ENCODE peak calls at places on chromosomes 2 and 18, in six cellular contexts. One of them, this sample, is unnamed.

GRCh38 chr2:58428553-58429284 is 187.6 kb upstream of the FANCL start:
- DNase-seq in mammary epithelial cell: no peak
- DNase-seq in prostate gland: no peak
- DNase-seq in PC-9: no peak
- DNase-seq in thoracic aorta: no peak
- DNase-seq in right atrium auricular region: no peak
- DNase-seq in this sample: no peak

GRCh38 chr2:75416420-75417342 is 144.1 kb downstream of the EVA1A start:
- DNase-seq in right atrium auricular region: no peak
- DNase-seq in thoracic aorta: no peak
- DNase-seq in mammary epithelial cell: no peak
- DNase-seq in prostate gland: no peak
- DNase-seq in PC-9: no peak
- DNase-seq in this sample: no peak

GRCh38 chr2:185144159-185144919 is 546.0 kb downstream of the ZNF804A start:
- DNase-seq in thoracic aorta: no peak
- DNase-seq in PC-9: no peak
- DNase-seq in prostate gland: no peak
- DNase-seq in right atrium auricular region: no peak
- DNase-seq in mammary epithelial cell: no peak
- DNase-seq in this sample: no peak

GRCh38 chr2:198127627-198128026 is 323.2 kb downstream of the PLCL1 start:
- DNase-seq in mammary epithelial cell: peak; percentile 25
- DNase-seq in PC-9: no peak
- DNase-seq in thoracic aorta: no peak
- DNase-seq in right atrium auricular region: no peak
- DNase-seq in prostate gland: no peak
- DNase-seq in this sample: peak; percentile 49

GRCh38 chr2:1659951-1660565 is 84.3 kb downstream of the PXDN start:
- DNase-seq in thoracic aorta: no peak
- DNase-seq in right atrium auricular region: no peak
- DNase-seq in PC-9: no peak
- DNase-seq in prostate gland: no peak
- DNase-seq in mammary epithelial cell: no peak
- DNase-seq in this sample: no peak

GRCh38 chr2:230262246-230262645 is 36.7 kb downstream of the SP140 start:
- DNase-seq in right atrium auricular region: no peak
- DNase-seq in thoracic aorta: no peak
- DNase-seq in mammary epithelial cell: no peak
- DNase-seq in PC-9: no peak
- DNase-seq in prostate gland: no peak
- DNase-seq in this sample: no peak

GRCh38 chr2:29314816-29315571 is 199.8 kb downstream of the CLIP4 start:
- DNase-seq in PC-9: peak; percentile 33
- DNase-seq in thoracic aorta: no peak
- DNase-seq in right atrium auricular region: peak; percentile 61
- DNase-seq in prostate gland: peak; percentile 39
- DNase-seq in mammary epithelial cell: no peak
- DNase-seq in this sample: peak; percentile 7

GRCh38 chr18:28905509-28905908 is 728.6 kb upstream of the CDH2 start:
- DNase-seq in PC-9: no peak
- DNase-seq in prostate gland: no peak
- DNase-seq in mammary epithelial cell: peak; percentile 58
- DNase-seq in thoracic aorta: no peak
- DNase-seq in right atrium auricular region: no peak
- DNase-seq in this sample: no peak

GRCh38 chr2:143819190-143819735 is 690.0 kb downstream of the ARHGAP15 start:
- DNase-seq in mammary epithelial cell: no peak
- DNase-seq in right atrium auricular region: no peak
- DNase-seq in PC-9: no peak
- DNase-seq in thoracic aorta: no peak
- DNase-seq in prostate gland: no peak
- DNase-seq in this sample: no peak

GRCh38 chr18:45910405-45911023 is 56.6 kb downstream of the EPG5 start:
- DNase-seq in PC-9: peak; percentile 62
- DNase-seq in thoracic aorta: no peak
- DNase-seq in right atrium auricular region: no peak
- DNase-seq in prostate gland: peak; percentile 47
- DNase-seq in mammary epithelial cell: peak; percentile 32
- DNase-seq in this sample: peak; percentile 16

GRCh38 chr2:129957891-129958290 is 21.6 kb upstream of the RAB6C start:
- DNase-seq in prostate gland: peak; percentile 16
- DNase-seq in right atrium auricular region: no peak
- DNase-seq in mammary epithelial cell: peak; percentile 12
- DNase-seq in PC-9: no peak
- DNase-seq in thoracic aorta: no peak
- DNase-seq in this sample: no peak

GRCh38 chr2:169119816-169120215 is 50.5 kb downstream of the DHRS9 start:
- DNase-seq in PC-9: no peak
- DNase-seq in right atrium auricular region: no peak
- DNase-seq in mammary epithelial cell: no peak
- DNase-seq in prostate gland: no peak
- DNase-seq in thoracic aorta: no peak
- DNase-seq in this sample: no peak

GRCh38 chr2:172084734-172085459 is 410 bp upstream of the DLX1 start:
- DNase-seq in thoracic aorta: no peak
- DNase-seq in mammary epithelial cell: peak; percentile 97
- DNase-seq in prostate gland: no peak
- DNase-seq in right atrium auricular region: peak; percentile 85
- DNase-seq in PC-9: peak; percentile 71
- DNase-seq in this sample: peak; percentile 96

GRCh38 chr18:67475673-67476072 is 40.8 kb downstream of the DSEL start:
- DNase-seq in PC-9: no peak
- DNase-seq in right atrium auricular region: no peak
- DNase-seq in mammary epithelial cell: peak; percentile 8
- DNase-seq in prostate gland: no peak
- DNase-seq in thoracic aorta: no peak
- DNase-seq in this sample: no peak

GRCh38 chr2:85753035-85753524 is 711 bp upstream of the ATOH8 start:
- DNase-seq in PC-9: no peak
- DNase-seq in thoracic aorta: no peak
- DNase-seq in prostate gland: no peak
- DNase-seq in mammary epithelial cell: no peak
- DNase-seq in right atrium auricular region: no peak
- DNase-seq in this sample: no peak

GRCh38 chr18:12159446-12159845 is 65.8 kb downstream of the ANKRD62 start:
- DNase-seq in PC-9: peak; percentile 69
- DNase-seq in prostate gland: no peak
- DNase-seq in thoracic aorta: no peak
- DNase-seq in mammary epithelial cell: peak; percentile 87
- DNase-seq in right atrium auricular region: no peak
- DNase-seq in this sample: no peak

GRCh38 chr2:179132076-179132475 is 82.1 kb upstream of the CCDC141 start:
- DNase-seq in right atrium auricular region: no peak
- DNase-seq in prostate gland: no peak
- DNase-seq in mammary epithelial cell: no peak
- DNase-seq in thoracic aorta: no peak
- DNase-seq in PC-9: no peak
- DNase-seq in this sample: no peak

GRCh38 chr2:100234141-100234540 is 88.2 kb downstream of the LONRF2 start:
- DNase-seq in mammary epithelial cell: no peak
- DNase-seq in prostate gland: no peak
- DNase-seq in thoracic aorta: no peak
- DNase-seq in right atrium auricular region: no peak
- DNase-seq in PC-9: no peak
- DNase-seq in this sample: no peak

GRCh38 chr18:59141294-59142068 is 1.8 kb downstream of the SEC11C start:
- DNase-seq in thoracic aorta: no peak
- DNase-seq in mammary epithelial cell: no peak
- DNase-seq in prostate gland: peak; percentile 17
- DNase-seq in right atrium auricular region: no peak
- DNase-seq in PC-9: no peak
- DNase-seq in this sample: no peak

GRCh38 chr18:47917923-47918610 is 12.4 kb downstream of the SMAD2 start:
- DNase-seq in thoracic aorta: no peak
- DNase-seq in prostate gland: no peak
- DNase-seq in right atrium auricular region: no peak
- DNase-seq in PC-9: no peak
- DNase-seq in mammary epithelial cell: no peak
- DNase-seq in this sample: no peak

GRCh38 chr2:238897911-238898311 is 50.0 kb downstream of the TWIST2 start:
- DNase-seq in mammary epithelial cell: no peak
- DNase-seq in right atrium auricular region: no peak
- DNase-seq in prostate gland: no peak
- DNase-seq in thoracic aorta: no peak
- DNase-seq in PC-9: no peak
- DNase-seq in this sample: no peak

GRCh38 chr2:23436346-23437099 is 51.5 kb downstream of the KLHL29 start:
- DNase-seq in mammary epithelial cell: peak; percentile 68
- DNase-seq in right atrium auricular region: no peak
- DNase-seq in PC-9: no peak
- DNase-seq in prostate gland: no peak
- DNase-seq in thoracic aorta: no peak
- DNase-seq in this sample: no peak

GRCh38 chr2:71190959-71191943 is 35.7 kb downstream of the PAIP2B start:
- DNase-seq in mammary epithelial cell: peak; percentile 8
- DNase-seq in right atrium auricular region: no peak
- DNase-seq in PC-9: no peak
- DNase-seq in prostate gland: no peak
- DNase-seq in thoracic aorta: no peak
- DNase-seq in this sample: no peak

GRCh38 chr2:193584001-193584400 is 1389.3 kb upstream of the TMEFF2 start:
- DNase-seq in mammary epithelial cell: peak; percentile 20
- DNase-seq in prostate gland: no peak
- DNase-seq in right atrium auricular region: no peak
- DNase-seq in PC-9: no peak
- DNase-seq in thoracic aorta: no peak
- DNase-seq in this sample: peak; percentile 9

GRCh38 chr2:237383991-237384671 is 29.8 kb downstream of the COL6A3 start:
- DNase-seq in prostate gland: no peak
- DNase-seq in thoracic aorta: no peak
- DNase-seq in right atrium auricular region: no peak
- DNase-seq in mammary epithelial cell: no peak
- DNase-seq in PC-9: no peak
- DNase-seq in this sample: no peak

GRCh38 chr2:48587560-48587959 is 30.1 kb upstream of the GTF2A1L start:
- DNase-seq in right atrium auricular region: no peak
- DNase-seq in PC-9: peak; percentile 67
- DNase-seq in prostate gland: no peak
- DNase-seq in mammary epithelial cell: no peak
- DNase-seq in thoracic aorta: no peak
- DNase-seq in this sample: no peak

GRCh38 chr2:48586433-48586832 is 31.2 kb upstream of the GTF2A1L start:
- DNase-seq in prostate gland: no peak
- DNase-seq in mammary epithelial cell: no peak
- DNase-seq in thoracic aorta: no peak
- DNase-seq in PC-9: no peak
- DNase-seq in right atrium auricular region: no peak
- DNase-seq in this sample: no peak

GRCh38 chr2:48592067-48592466 is 25.6 kb upstream of the GTF2A1L start:
- DNase-seq in right atrium auricular region: no peak
- DNase-seq in mammary epithelial cell: no peak
- DNase-seq in prostate gland: no peak
- DNase-seq in PC-9: no peak
- DNase-seq in thoracic aorta: no peak
- DNase-seq in this sample: no peak

GRCh38 chr2:48589170-48589767 is 28.4 kb upstream of the GTF2A1L start:
- DNase-seq in right atrium auricular region: no peak
- DNase-seq in prostate gland: no peak
- DNase-seq in PC-9: no peak
- DNase-seq in thoracic aorta: no peak
- DNase-seq in mammary epithelial cell: peak; percentile 19
- DNase-seq in this sample: peak; percentile 68

DNA sequence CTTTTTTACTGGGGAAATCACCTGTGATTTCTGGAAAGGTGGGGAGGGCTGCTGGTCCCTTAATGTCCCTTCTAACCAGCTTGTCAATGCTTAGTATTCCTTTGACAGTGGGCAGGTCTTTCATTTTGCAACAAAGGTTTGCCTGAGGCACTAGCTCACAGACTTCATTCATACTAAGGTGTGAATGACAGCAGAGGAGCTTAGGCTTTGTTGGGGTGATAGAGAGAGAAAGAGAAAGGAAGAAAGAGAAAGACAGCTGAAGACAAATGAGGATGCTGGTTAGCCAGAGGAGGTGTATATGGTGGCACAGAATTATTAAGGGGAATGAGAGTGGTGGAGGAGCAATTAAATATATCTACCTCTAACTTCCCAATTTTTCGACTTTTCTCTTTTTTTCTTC is 28.9 kb upstream of the GTF2A1L start:
- DNase-seq in prostate gland: no peak
- DNase-seq in PC-9: no peak
- DNase-seq in right atrium auricular region: no peak
- DNase-seq in mammary epithelial cell: no peak
- DNase-seq in thoracic aorta: no peak
- DNase-seq in this sample: peak; percentile 68
- H3K4me1 ChIP-seq in prostate gland: no peaks in the 10 kb centered on the region
- H3K4me1 ChIP-seq in PC-9: no peaks in the 10 kb centered on the region
- H3K4me1 ChIP-seq in right atrium auricular region: no peaks in the 10 kb centered on the region
- H3K4me1 ChIP-seq in mammary epithelial cell: no peaks in the 10 kb centered on the region
- H3K4me1 ChIP-seq in thoracic aorta: no peaks in the 10 kb centered on the region
- H3K4me1 ChIP-seq in this sample: peaks cover 36% of the 10 kb centered on the region

GRCh38 chr18:79458131-79458838 is 62.6 kb downstream of the NFATC1 start:
- DNase-seq in prostate gland: no peak
- DNase-seq in mammary epithelial cell: peak; percentile 75
- DNase-seq in right atrium auricular region: peak; percentile 89
- DNase-seq in PC-9: peak; percentile 41
- DNase-seq in thoracic aorta: peak; percentile 26
- DNase-seq in this sample: no peak
- H3K4me1 ChIP-seq in prostate gland: peaks cover 4% of the 10 kb centered on the region
- H3K4me1 ChIP-seq in mammary epithelial cell: peaks cover 5% of the 10 kb centered on the region
- H3K4me1 ChIP-seq in right atrium auricular region: peaks cover 46% of the 10 kb centered on the region
- H3K4me1 ChIP-seq in PC-9: peaks cover 5% of the 10 kb centered on the region
- H3K4me1 ChIP-seq in thoracic aorta: peaks cover 18% of the 10 kb centered on the region
- H3K4me1 ChIP-seq in this sample: no peaks in the 10 kb centered on the region

GRCh38 chr18:36813753-36814130 is 15.1 kb downstream of the TPGS2 start:
- DNase-seq in mammary epithelial cell: no peak
- DNase-seq in prostate gland: no peak
- DNase-seq in right atrium auricular region: no peak
- DNase-seq in PC-9: no peak
- DNase-seq in thoracic aorta: no peak
- DNase-seq in this sample: no peak
- H3K4me1 ChIP-seq in mammary epithelial cell: peaks cover 15% of the 10 kb centered on the region
- H3K4me1 ChIP-seq in prostate gland: no peaks in the 10 kb centered on the region
- H3K4me1 ChIP-seq in right atrium auricular region: peaks cover 32% of the 10 kb centered on the region
- H3K4me1 ChIP-seq in PC-9: no peaks in the 10 kb centered on the region
- H3K4me1 ChIP-seq in thoracic aorta: no peaks in the 10 kb centered on the region
- H3K4me1 ChIP-seq in this sample: no peaks in the 10 kb centered on the region

DNA sequence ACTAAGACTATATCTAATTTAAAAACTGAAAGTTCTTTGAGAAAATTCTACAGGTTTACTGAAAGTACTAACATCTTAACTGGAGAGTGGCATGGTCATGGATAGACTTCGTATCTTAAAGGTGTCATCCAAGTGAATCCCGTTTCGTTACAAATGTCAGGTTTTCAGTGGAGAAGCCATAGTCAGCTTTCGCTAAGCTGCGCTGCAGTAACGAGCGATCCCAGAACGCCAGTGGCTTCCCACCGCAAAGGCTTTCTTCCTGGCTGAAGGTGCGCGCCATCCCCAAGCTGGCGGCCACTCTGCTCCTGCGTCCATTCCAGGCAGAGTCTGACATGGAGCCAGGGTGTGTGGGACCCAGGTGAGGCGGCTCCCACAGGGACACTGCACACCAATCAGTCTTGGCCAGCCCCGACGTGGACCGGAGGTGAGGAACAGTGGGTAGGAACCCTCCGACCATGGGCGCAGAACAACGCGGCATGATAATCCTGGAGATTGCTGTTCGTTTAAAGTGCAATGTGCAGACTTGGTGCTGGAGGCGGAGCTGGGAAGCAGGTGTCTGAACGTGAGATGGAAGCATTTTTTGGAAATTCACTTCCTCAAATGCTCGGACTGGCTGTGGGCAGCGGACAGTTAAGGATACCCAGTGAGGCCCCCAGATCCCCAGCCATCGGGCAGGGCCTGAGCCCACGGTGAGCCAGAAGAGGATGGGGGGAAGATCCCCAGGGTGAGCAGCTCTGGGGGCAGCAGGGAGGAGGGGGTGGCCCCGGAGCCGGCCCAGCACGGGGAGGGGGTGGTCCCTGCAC is 27.8 kb upstream of the KCNG2 start:
- DNase-seq in right atrium auricular region: no peak
- DNase-seq in mammary epithelial cell: no peak
- DNase-seq in PC-9: no peak
- DNase-seq in thoracic aorta: no peak
- DNase-seq in prostate gland: no peak
- DNase-seq in this sample: no peak
- H3K4me1 ChIP-seq in right atrium auricular region: no peaks in the 10 kb centered on the region
- H3K4me1 ChIP-seq in mammary epithelial cell: no peaks in the 10 kb centered on the region
- H3K4me1 ChIP-seq in PC-9: no peaks in the 10 kb centered on the region
- H3K4me1 ChIP-seq in thoracic aorta: no peaks in the 10 kb centered on the region
- H3K4me1 ChIP-seq in prostate gland: no peaks in the 10 kb centered on the region
- H3K4me1 ChIP-seq in this sample: no peaks in the 10 kb centered on the region

This sample was measured in HAP-1.